ENCODE peak calls at places on chromosomes 5 and 9, in ten cellular contexts. R, U, F, J, N, V, B, D, G and I are unnamed samples.
A peak's percentile ranks its signal among the peaks of the same experiment; 100 is the strongest.

GRCh38 chr5:80068775-80069174 is 33.6 kb downstream of the THBS4 start:
- DNase-seq in R (no peak), U (no peak), F (no peak), J (no peak), N (no peak), V (no peak), B (no peak), D (no peak), G (no peak), I (no peak)

GRCh38 chr5:410911-411517 is 32.0 kb upstream of the EXOC3 start:
- DNase-seq in R (no peak), U (no peak), F (peak; percentile 58), J (no peak), N (no peak), V (no peak), B (no peak), D (no peak), G (no peak), I (no peak)

GRCh38 chr9:100498592-100498991 is 25.6 kb downstream of the TMEFF1 start:
- DNase-seq in R (no peak), U (peak; percentile 14), F (peak; percentile 61), J (no peak), N (peak; percentile 15), V (no peak), B (peak; percentile 37), D (peak; percentile 31), G (no peak), I (no peak)

GRCh38 chr5:118450924-118451332 is 537.4 kb downstream of the DTWD2 start:
- DNase-seq in R (no peak), U (no peak), F (no peak), J (no peak), N (no peak), V (no peak), B (no peak), D (no peak), G (no peak), I (no peak)

GRCh38 chr5:76175821-76176403 is 92.7 kb downstream of the SV2C start:
- DNase-seq in R (no peak), U (no peak), F (no peak), J (no peak), N (no peak), V (no peak), B (no peak), D (no peak), G (peak; percentile 24), I (no peak)

GRCh38 chr9:107488400-107489143 is 997 bp downstream of the KLF4 start:
- DNase-seq in R (no peak), U (peak; percentile 70), F (peak; percentile 49), J (peak; percentile 59), N (peak; percentile 78), V (peak; percentile 81), B (peak; percentile 33), D (peak; percentile 48), G (peak; percentile 42), I (no peak)

GRCh38 chr5:119367502-119368237 is 11.9 kb downstream of the TNFAIP8 start:
- DNase-seq in R (no peak), U (peak; percentile 85), F (peak; percentile 64), J (no peak), N (no peak), V (no peak), B (peak; percentile 64), D (peak; percentile 57), G (no peak), I (no peak)

GRCh38 chr9:34633851-34634550 is 3.6 kb downstream of the SIGMAR1 start:
- DNase-seq in R (no peak), U (peak; percentile 51), F (peak; percentile 64), J (no peak), N (peak; percentile 71), V (peak; percentile 82), B (peak; percentile 46), D (peak; percentile 56), G (peak; percentile 80), I (no peak)

GRCh38 chr9:107637421-107638420 is 148.2 kb upstream of the KLF4 start:
- DNase-seq in R (no peak), U (peak; percentile 50), F (peak; percentile 98), J (no peak), N (peak; percentile 99), V (peak; percentile 93), B (peak; percentile 92), D (peak; percentile 31), G (peak; percentile 84), I (no peak)

GRCh38 chr5:15533124-15533893 is 33.3 kb downstream of the FBXL7 start:
- DNase-seq in R (no peak), U (no peak), F (peak; percentile 55), J (no peak), N (peak; percentile 61), V (no peak), B (peak; percentile 64), D (no peak), G (no peak), I (no peak)

DNA sequence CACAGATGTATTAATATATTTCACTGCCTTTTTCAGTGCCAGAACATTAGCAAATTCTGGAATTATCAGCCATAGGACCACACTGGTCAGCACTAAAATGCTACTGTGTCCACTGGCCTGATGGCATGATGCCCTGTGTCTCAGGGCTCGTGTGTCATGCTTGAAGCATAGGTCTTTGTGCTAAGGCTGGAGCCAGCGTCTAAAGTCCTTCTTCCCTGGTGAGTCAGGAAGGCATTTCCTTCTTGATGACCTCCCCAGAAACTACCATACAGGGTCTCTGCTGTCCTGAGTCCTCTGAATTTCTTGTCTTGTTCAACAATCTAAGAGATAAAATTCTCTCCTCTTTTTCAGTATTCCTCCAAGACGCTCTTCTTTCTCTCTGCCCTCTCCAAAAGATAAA is 489.9 kb downstream of the PSAT1 start:
- DNase-seq in R (no peak), U (peak; percentile 10), F (peak; percentile 76), J (no peak), N (peak; percentile 51), V (peak; percentile 6), B (peak; percentile 83), D (peak; percentile 33), G (no peak), I (no peak)
- H3K4me2 ChIP-seq in R (no peak overlapping the region), U (no peak overlapping the region), F (no peak overlapping the region), J (no peak overlapping the region), N (no peak overlapping the region), V (no peak overlapping the region), B (no peak overlapping the region), D (no peak overlapping the region), G (no peak overlapping the region), I (no peak overlapping the region)

GRCh38 chr5:135312255-135312935 is 86.6 kb downstream of the MACROH2A1 start:
- DNase-seq in R (no peak), U (no peak), F (peak; percentile 61), J (no peak), N (peak; percentile 31), V (no peak), B (no peak), D (no peak), G (no peak), I (no peak)

GRCh38 chr5:135315394-135315793 is 83.6 kb downstream of the MACROH2A1 start:
- DNase-seq in R (no peak), U (no peak), F (no peak), J (no peak), N (no peak), V (no peak), B (no peak), D (no peak), G (no peak), I (no peak)

GRCh38 chr5:135313946-135314345 is 85.1 kb downstream of the MACROH2A1 start:
- DNase-seq in R (no peak), U (no peak), F (no peak), J (no peak), N (no peak), V (no peak), B (no peak), D (no peak), G (peak; percentile 36), I (no peak)

GRCh38 chr5:135310328-135310989 is 88.6 kb downstream of the MACROH2A1 start:
- DNase-seq in R (no peak), U (peak; percentile 30), F (peak; percentile 91), J (peak; percentile 39), N (peak; percentile 84), V (peak; percentile 2), B (peak; percentile 75), D (peak; percentile 76), G (no peak), I (no peak)

DNA sequence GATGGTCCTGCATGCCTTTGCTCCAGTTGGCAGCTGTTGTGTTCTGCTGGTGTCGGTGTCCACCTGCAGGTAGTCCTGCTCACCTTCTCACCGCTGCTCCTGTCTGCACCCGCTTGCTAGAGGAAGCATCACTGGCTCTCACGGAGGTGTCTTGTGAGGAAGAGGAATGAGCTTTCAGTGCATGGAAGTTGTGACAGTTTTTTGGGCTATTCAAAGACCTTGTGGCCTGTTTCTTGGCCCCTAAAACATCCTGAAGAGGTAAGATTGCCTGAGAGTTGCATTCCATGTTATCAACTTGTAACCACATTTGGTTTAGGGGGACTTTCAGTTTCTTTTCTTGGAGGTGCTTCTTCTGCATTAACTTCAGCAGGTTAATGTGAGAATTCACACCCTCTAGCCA is 85.6 kb downstream of the MACROH2A1 start:
- DNase-seq in R (no peak), U (no peak), F (no peak), J (no peak), N (no peak), V (no peak), B (no peak), D (no peak), G (no peak), I (no peak)
- H3K4me2 ChIP-seq in R (no peak overlapping the region), U (no peak overlapping the region), F (no peak overlapping the region), J (no peak overlapping the region), N (no peak overlapping the region), V (no peak overlapping the region), B (no peak overlapping the region), D (no peak overlapping the region), G (no peak overlapping the region), I (no peak overlapping the region)

GRCh38 chr9:98851730-98852462 is 44.4 kb downstream of the GALNT12 start:
- DNase-seq in R (no peak), U (peak; percentile 33), F (peak; percentile 49), J (peak; percentile 42), N (no peak), V (no peak), B (peak; percentile 11), D (peak; percentile 23), G (peak; percentile 65), I (no peak)
- H3K4me2 ChIP-seq in R (peak overlapping the region; percentile 57), U (no peak overlapping the region), F (no peak overlapping the region), J (peak overlapping the region; percentile 27), N (no peak overlapping the region), V (no peak overlapping the region), B (no peak overlapping the region), D (no peak overlapping the region), G (no peak overlapping the region), I (peak overlapping the region; percentile 24)

GRCh38 chr9:18477719-18478118 is 3.8 kb downstream of the ADAMTSL1 start:
- DNase-seq in R (no peak), U (no peak), F (no peak), J (no peak), N (no peak), V (no peak), B (no peak), D (no peak), G (no peak), I (no peak)

GRCh38 chr9:18480649-18481048 is 6.7 kb downstream of the ADAMTSL1 start:
- DNase-seq in R (no peak), U (no peak), F (peak; percentile 54), J (no peak), N (no peak), V (no peak), B (peak; percentile 93), D (peak; percentile 86), G (no peak), I (no peak)

GRCh38 chr9:18477121-18477705 is 3.3 kb downstream of the ADAMTSL1 start:
- DNase-seq in R (no peak), U (no peak), F (no peak), J (no peak), N (no peak), V (no peak), B (peak; percentile 39), D (no peak), G (no peak), I (no peak)

GRCh38 chr9:18479405-18479804 is 5.5 kb downstream of the ADAMTSL1 start:
- DNase-seq in R (no peak), U (no peak), F (no peak), J (no peak), N (no peak), V (no peak), B (peak; percentile 40), D (peak; percentile 70), G (no peak), I (no peak)

GRCh38 chr9:18478517-18479361 is 4.8 kb downstream of the ADAMTSL1 start:
- DNase-seq in R (no peak), U (no peak), F (peak; percentile 70), J (no peak), N (no peak), V (no peak), B (peak; percentile 95), D (peak; percentile 90), G (peak; percentile 7), I (no peak)
- H3K4me2 ChIP-seq in R (no peak overlapping the region), U (no peak overlapping the region), F (no peak overlapping the region), J (no peak overlapping the region), N (no peak overlapping the region), V (peak overlapping the region; percentile 71), B (peak overlapping the region; percentile 25), D (peak overlapping the region; percentile 53), G (no peak overlapping the region), I (no peak overlapping the region)